ENCODE peak calls at places on chromosomes 12 and 14, in ten cellular contexts. C is right lobe of liver; M is brain pericyte; Y is SW480; L is stimulated activated CD4-positive, alpha-beta T cell treated with anti-CD3 and anti-CD28 coated beads, TNF-alpha, amount 100 ng/mL, for 24 hours; T is GM20000; I is pancreas; K is NCI-H345; A is CD4-positive, alpha-beta memory T cell; W is astrocyte of the cerebellum. Z is an unnamed sample.

GRCh38 chr14:92409069-92409468 is 86.1 kb downstream of the SLC24A4 start:
- DNase-seq in Y (no peak), L (no peak), A (no peak), M (no peak), K (no peak), I (no peak), C (no peak), T (no peak), W (no peak), Z (no peak)

GRCh38 chr12:91413591-91413990 is 231.0 kb upstream of the DCN start:
- DNase-seq in W (no peak), T (no peak), I (no peak), A (no peak), L (no peak), M (no peak), C (no peak), K (peak; percentile 1), Y (peak; percentile 89), Z (no peak)

GRCh38 chr14:90440592-90440991 is 43.8 kb downstream of the CALM1 start:
- DNase-seq in A (no peak), C (no peak), M (no peak), K (no peak), L (no peak), I (no peak), T (no peak), W (no peak), Y (no peak), Z (no peak)

GRCh38 chr14:81400852-81401251 is 728 bp upstream of the STON2 start:
- DNase-seq in A (no peak), K (peak; percentile 82), Y (peak; percentile 62), C (no peak), W (peak; percentile 100), L (no peak), T (no peak), I (no peak), M (no peak), Z (no peak)

GRCh38 chr14:55624913-55625312 is 44.9 kb downstream of the KTN1 start:
- DNase-seq in K (no peak), C (no peak), M (no peak), Y (no peak), T (no peak), L (no peak), I (no peak), W (no peak), A (no peak), Z (no peak)

GRCh38 chr14:55138091-55138490 is 9.0 kb downstream of the LGALS3 start:
- DNase-seq in C (no peak), I (no peak), Y (no peak), M (no peak), L (no peak), W (no peak), A (no peak), K (no peak), T (no peak), Z (no peak)

GRCh38 chr14:64971890-64972785 is at the start of gene RAB15:
- DNase-seq in C (no peak), T (peak; percentile 79), M (no peak), W (no peak), Y (peak; percentile 14), A (peak; percentile 49), K (peak; percentile 60), I (peak; percentile 48), L (no peak), Z (peak; percentile 53)

GRCh38 chr14:22266683-22267082 is 322.3 kb downstream of the DAD1 start:
- DNase-seq in M (no peak), T (no peak), L (no peak), C (no peak), W (no peak), A (no peak), K (no peak), Y (no peak), I (no peak), Z (no peak)

GRCh38 chr12:105825141-105825540 is 313.6 kb downstream of the NUAK1 start:
- DNase-seq in T (no peak), C (no peak), M (no peak), A (no peak), I (no peak), W (no peak), Y (no peak), L (no peak), K (no peak), Z (no peak)

GRCh38 chr12:52195065-52195730 is 3.4 kb upstream of the KRT80 start:
- DNase-seq in T (no peak), A (no peak), M (no peak), K (no peak), Y (peak; percentile 68), W (no peak), I (no peak), C (no peak), L (no peak), Z (no peak)

GRCh38 chr12:25591132-25591531 is 38.0 kb upstream of the LMNTD1 start:
- DNase-seq in Y (no peak), K (no peak), T (no peak), C (no peak), L (no peak), I (no peak), M (no peak), A (no peak), W (no peak), Z (no peak)

GRCh38 chr12:96015672-96016071 is 19.5 kb upstream of the HAL start:
- DNase-seq in T (no peak), I (no peak), A (no peak), W (peak; percentile 15), M (no peak), L (no peak), C (no peak), K (no peak), Y (peak; percentile 23), Z (no peak)

GRCh38 chr14:20332386-20332945 is 613 bp downstream of the CCNB1IP1 start:
- DNase-seq in I (no peak), K (no peak), T (no peak), A (no peak), W (no peak), M (no peak), L (no peak), Y (peak; percentile 26), C (no peak), Z (no peak)

GRCh38 chr12:8992086-8992409 is 2.7 kb downstream of the KLRG1 start:
- DNase-seq in Y (no peak), C (no peak), L (no peak), W (no peak), M (no peak), A (peak; percentile 24), I (no peak), T (no peak), K (no peak), Z (no peak)

GRCh38 chr12:79927772-79928474 is 7.0 kb downstream of the PPP1R12A start:
- DNase-seq in K (no peak), Y (peak; percentile 7), I (no peak), L (no peak), W (no peak), C (no peak), T (peak; percentile 24), M (no peak), A (peak; percentile 62), Z (no peak)

GRCh38 chr12:6438345-6438744 is 6.4 kb upstream of the CD27 start:
- DNase-seq in K (no peak), I (no peak), W (no peak), Y (no peak), C (no peak), T (no peak), M (no peak), A (no peak), L (no peak), Z (no peak)

GRCh38 chr12:46269429-46270241 is 792 bp upstream of the SLC38A1 start:
- DNase-seq in I (no peak), W (no peak), M (no peak), A (peak; percentile 48), K (no peak), Y (peak; percentile 64), T (peak; percentile 73), C (peak; percentile 49), L (peak; percentile 69), Z (no peak)

GRCh38 chr12:40263616-40264409 is 39.0 kb downstream of the LRRK2 start:
- DNase-seq in M (no peak), A (no peak), C (no peak), L (no peak), T (no peak), K (no peak), Y (no peak), I (no peak), W (no peak), Z (no peak)

GRCh38 chr12:92973614-92974013 is 44.5 kb upstream of the EEA1 start:
- DNase-seq in W (peak; percentile 24), Y (no peak), T (peak; percentile 22), M (no peak), I (no peak), L (no peak), C (no peak), A (no peak), K (no peak), Z (no peak)

GRCh38 chr12:92729773-92730305 is 27.1 kb downstream of the PLEKHG7 start:
- DNase-seq in M (no peak), W (no peak), A (no peak), T (no peak), Y (no peak), I (no peak), C (no peak), K (no peak), L (no peak), Z (no peak)

GRCh38 chr12:54052745-54053624 is 650 bp upstream of the HOXC4 start:
- DNase-seq in T (peak; percentile 81), A (no peak), Y (no peak), W (no peak), K (no peak), L (no peak), M (no peak), I (no peak), C (no peak), Z (no peak)

GRCh38 chr14:21940887-21941855 is 267.6 kb upstream of the OR4E1 start:
- DNase-seq in C (no peak), A (peak; percentile 44), M (no peak), W (no peak), L (no peak), Y (peak; percentile 43), I (no peak), T (no peak), K (no peak), Z (no peak)

GRCh38 chr12:77992760-77993159 is 162.1 kb downstream of the NAV3 start:
- DNase-seq in Y (no peak), A (no peak), C (no peak), M (no peak), K (no peak), I (no peak), W (no peak), L (no peak), T (no peak), Z (no peak)

GRCh38 chr12:100794441-100795192 is at the start of gene ANO4:
- DNase-seq in W (no peak), Y (no peak), T (no peak), I (no peak), A (no peak), L (no peak), M (no peak), K (peak; percentile 42), C (no peak), Z (no peak)

GRCh38 chr14:58082491-58083098 is 69.4 kb downstream of the ARMH4 start:
- DNase-seq in M (peak; percentile 52), L (no peak), K (no peak), T (no peak), I (no peak), W (peak; percentile 89), C (no peak), Y (peak; percentile 23), A (no peak), Z (no peak)

GRCh38 chr12:19234171-19234704 is 104.7 kb downstream of the PLEKHA5 start:
- DNase-seq in Y (no peak), K (no peak), W (no peak), C (no peak), L (no peak), M (no peak), I (no peak), A (no peak), T (no peak), Z (no peak)